ENCODE peak calls at places on chromosomes 16 and 17, in five cellular contexts. G, C, T, D and K are unnamed samples.

GRCh38 chr17:9594065-9594464 is 17.6 kb downstream of the CFAP52 start:
- DNase-seq in C (no peak), T (no peak), D (no peak), G (no peak), K (no peak)

GRCh38 chr17:71790791-71791190 is 330.0 kb upstream of the SOX9 start:
- DNase-seq in C (no peak), G (no peak), T (no peak), D (no peak), K (no peak)

GRCh38 chr16:10065014-10065413 is 117.2 kb downstream of the GRIN2A start:
- DNase-seq in D (no peak), T (no peak), G (no peak), C (no peak), K (no peak)

GRCh38 chr17:75927286-75927922 is 13.4 kb downstream of the FBF1 start:
- DNase-seq in G (peak; percentile 62), D (no peak), C (peak; percentile 17), T (no peak), K (peak; percentile 80)

GRCh38 chr16:87305505-87306391 is 11.4 kb downstream of the C16orf95 start:
- DNase-seq in G (no peak), C (no peak), D (no peak), T (no peak), K (no peak)

GRCh38 chr17:43846963-43847369 is at the start of gene CD300LG:
- DNase-seq in T (no peak), D (peak; percentile 73), G (no peak), C (no peak), K (no peak)

GRCh38 chr17:48215583-48216139 is 108.1 kb downstream of the SNX11 start:
- DNase-seq in C (peak; percentile 16), D (no peak), G (peak; percentile 80), T (no peak), K (peak; percentile 67)

GRCh38 chr16:72788269-72788809 is 259.6 kb downstream of the ZFHX3 start:
- DNase-seq in C (no peak), D (peak; percentile 65), T (no peak), G (no peak), K (no peak)

GRCh38 chr17:63406689-63407330 is 39.3 kb downstream of the CYB561 start:
- DNase-seq in G (peak; percentile 92), D (no peak), C (peak; percentile 88), T (peak; percentile 85), K (peak; percentile 88)

GRCh38 chr16:3317315-3317999 is 12.2 kb downstream of the ZNF75A start:
- DNase-seq in D (no peak), C (no peak), T (no peak), G (peak; percentile 51), K (no peak)

GRCh38 chr17:4505187-4505586 is 6.5 kb downstream of the SPNS2 start:
- DNase-seq in G (no peak), D (no peak), T (no peak), C (no peak), K (no peak)

GRCh38 chr17:4641297-4642195 is at the start of gene ALOX15:
- DNase-seq in C (no peak), G (no peak), D (peak; percentile 67), T (no peak), K (peak; percentile 16)

GRCh38 chr16:78235168-78235800 is 135.8 kb downstream of the WWOX start:
- DNase-seq in T (peak; percentile 72), G (peak; percentile 68), C (peak; percentile 14), D (peak; percentile 84), K (peak; percentile 72)

GRCh38 chr17:44585315-44585714 is 28.0 kb downstream of the FZD2 start:
- DNase-seq in C (no peak), T (no peak), G (no peak), D (no peak), K (no peak)

GRCh38 chr17:42329025-42329976 is 41.0 kb downstream of the STAT5A start:
- DNase-seq in G (peak; percentile 95), C (no peak), T (no peak), D (no peak), K (no peak)

GRCh38 chr17:43224146-43224705 is 4.2 kb downstream of the CCDC200 start:
- DNase-seq in C (no peak), G (no peak), D (peak; percentile 48), T (peak; percentile 7), K (no peak)

GRCh38 chr16:49649013-49649785 is 206.7 kb downstream of the ZNF423 start:
- DNase-seq in G (no peak), C (no peak), T (no peak), D (no peak), K (no peak)

GRCh38 chr17:64061157-64061898 is 40.9 kb upstream of the ICAM2 start:
- DNase-seq in G (no peak), C (peak; percentile 54), T (no peak), D (no peak), K (no peak)

GRCh38 chr17:16346721-16347271 is 6.5 kb downstream of the CENPV start:
- DNase-seq in G (no peak), D (peak; percentile 16), C (no peak), T (peak; percentile 13), K (no peak)

GRCh38 chr16:11329080-11329491 is 16.2 kb upstream of the RMI2 start:
- DNase-seq in D (no peak), C (peak; percentile 70), G (no peak), T (no peak), K (no peak)

GRCh38 chr17:8173056-8173870 is 2.9 kb downstream of the TMEM107 start:
- DNase-seq in C (peak; percentile 97), D (peak; percentile 82), T (peak; percentile 93), G (peak; percentile 100), K (peak; percentile 84)

GRCh38 chr16:86391987-86392386 is 118.3 kb upstream of the FOXF1 start:
- DNase-seq in D (no peak), C (no peak), G (no peak), T (no peak), K (no peak)

GRCh38 chr17:50830994-50831393 is 4.4 kb upstream of the WFIKKN2 start:
- DNase-seq in C (no peak), D (no peak), T (peak; percentile 46), G (no peak), K (peak; percentile 97)

GRCh38 chr17:56913000-56913866 is 616 bp downstream of the TRIM25 start:
- DNase-seq in D (peak; percentile 69), C (no peak), G (no peak), T (peak; percentile 68), K (peak; percentile 45)

GRCh38 chr16:4868046-4868445 is 20.8 kb downstream of the UBN1 start:
- DNase-seq in T (no peak), D (no peak), G (no peak), C (no peak), K (no peak)

GRCh38 chr17:65268832-65269231 is 131.7 kb downstream of the RGS9 start:
- DNase-seq in G (no peak), T (no peak), C (no peak), D (no peak), K (no peak)
- H3K27ac ChIP-seq in G (no peak overlapping the region), T (no peak overlapping the region), C (no peak overlapping the region), D (no peak overlapping the region), K (no peak overlapping the region)

GRCh38 chr17:2368383-2368782 is 31.1 kb downstream of the SGSM2 start:
- DNase-seq in C (no peak), T (no peak), G (no peak), D (no peak), K (no peak)

GRCh38 chr17:2370211-2370589 is 30.7 kb downstream of the MNT start:
- DNase-seq in G (no peak), D (no peak), T (no peak), C (no peak), K (no peak)

GRCh38 chr17:2371183-2372130 is 29.4 kb downstream of the MNT start:
- DNase-seq in D (no peak), T (no peak), C (no peak), G (no peak), K (no peak)

GRCh38 chr17:2369039-2369438 is 31.7 kb downstream of the SGSM2 start:
- DNase-seq in D (no peak), C (no peak), T (no peak), G (no peak), K (no peak)

GRCh38 chr17:2369551-2370210 is 31.2 kb downstream of the MNT start:
- DNase-seq in C (no peak), D (no peak), G (no peak), T (no peak), K (peak; percentile 62)
- TF ChIP-seq CTCF in C (no peak), D (no peak), G (no peak), T (no peak), K (peak; percentile 32)

GRCh38 chr17:39596543-39597267 is 11.0 kb downstream of the NEUROD2 start:
- DNase-seq in G (no peak), T (no peak), C (no peak), D (no peak), K (no peak)

GRCh38 chr17:39598635-39599005 is 9.1 kb downstream of the NEUROD2 start:
- DNase-seq in D (no peak), T (no peak), C (no peak), G (no peak), K (no peak)

GRCh38 chr17:39599006-39599664 is 8.6 kb downstream of the NEUROD2 start:
- DNase-seq in D (no peak), G (no peak), T (no peak), C (no peak), K (no peak)

GRCh38 chr17:39597372-39598046 is 10.2 kb downstream of the NEUROD2 start:
- DNase-seq in D (no peak), C (no peak), G (no peak), T (no peak), K (no peak)

DNA sequence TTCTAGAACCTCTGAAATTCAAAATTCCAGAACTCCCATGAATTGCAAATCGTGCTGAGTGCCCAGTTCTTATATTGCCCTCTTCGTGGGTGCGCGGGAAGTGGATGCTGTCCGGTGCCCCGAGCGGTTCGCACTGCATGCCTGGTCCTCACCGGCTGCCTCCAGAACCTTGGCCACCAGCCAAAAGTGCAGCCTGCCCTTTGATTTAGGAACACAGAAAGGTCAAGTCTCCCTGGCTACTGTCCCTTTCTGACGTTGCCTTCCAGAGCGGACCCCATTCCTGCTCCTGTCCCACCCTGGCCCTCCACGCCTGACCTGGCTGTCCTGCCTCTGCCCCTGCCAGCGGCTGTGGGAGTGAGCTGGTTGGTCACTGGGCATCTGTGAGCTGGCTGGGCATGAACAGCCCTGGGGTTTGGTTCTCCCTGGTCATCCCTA is 9.7 kb downstream of the NEUROD2 start:
- DNase-seq in T (no peak), D (no peak), G (no peak), C (no peak), K (no peak)
- H3K27ac ChIP-seq in T (no peak overlapping the region), D (no peak overlapping the region), G (no peak overlapping the region), C (no peak overlapping the region), K (no peak overlapping the region)

DNA sequence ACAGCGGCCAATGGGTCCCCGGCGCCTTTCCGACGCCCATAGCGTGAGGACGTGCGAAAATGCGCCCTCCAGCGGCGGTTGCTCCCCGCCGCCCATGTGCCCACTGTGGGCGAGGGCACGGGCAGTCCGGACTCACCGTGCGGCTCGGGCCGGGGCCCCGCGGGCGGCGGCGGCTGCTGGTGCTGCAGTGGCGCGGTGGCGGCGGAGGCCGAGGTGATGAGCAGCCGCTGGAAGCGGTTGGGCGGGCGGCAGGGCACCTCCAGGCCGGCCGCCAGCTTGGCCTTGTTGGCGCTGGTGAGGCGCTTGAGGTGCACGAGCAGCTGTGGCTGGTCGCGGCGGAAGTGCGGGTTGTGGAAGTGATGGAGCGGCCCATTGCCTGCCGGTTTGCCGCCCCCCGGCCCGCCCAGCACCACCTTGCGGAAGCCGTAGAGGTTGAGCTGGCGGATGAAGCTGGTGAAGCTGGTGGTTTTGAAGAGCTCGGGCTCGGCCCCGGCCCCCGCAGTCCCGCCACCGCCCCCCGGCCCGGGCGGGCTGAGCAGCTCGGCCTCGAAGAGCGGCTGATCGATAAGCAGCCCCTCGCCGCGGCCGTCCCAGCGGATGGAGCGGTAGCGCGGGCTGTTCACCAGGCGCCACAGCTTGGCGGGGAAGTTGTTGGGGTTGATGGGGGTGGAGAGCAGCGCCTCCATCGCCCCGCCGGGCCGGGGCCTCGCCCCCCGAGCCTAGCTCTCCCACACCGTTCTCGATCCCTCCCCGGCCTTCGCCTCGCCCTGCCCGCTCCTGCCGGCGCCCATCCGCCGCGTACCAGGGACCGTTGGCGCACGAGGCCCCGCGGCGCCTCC is at the start of gene HSF5:
- DNase-seq in D (peak; percentile 75), C (no peak), G (no peak), T (no peak), K (no peak)
- TF ChIP-seq CTCF in D (peak; percentile 30), C (no peak), G (no peak), T (no peak), K (no peak)